ENCODE peak calls at places on chromosomes 16 and 17, in six cellular contexts. One of them, this sample, is unnamed.

GRCh38 chr17:15303851-15304250 is 37.5 kb downstream of the TEKT3 start:
- DNase-seq in GM12878: no peak
- DNase-seq in K562: no peak
- DNase-seq in A549: no peak
- DNase-seq in HepG2: no peak
- DNase-seq in endothelial cell of umbilical vein: no peak
- DNase-seq in this sample: peak

GRCh38 chr17:57986841-57987581 is 1.0 kb downstream of the VEZF1 start:
- DNase-seq in K562: peak
- DNase-seq in A549: peak
- DNase-seq in HepG2: peak
- DNase-seq in GM12878: no peak
- DNase-seq in endothelial cell of umbilical vein: peak
- DNase-seq in this sample: peak

GRCh38 chr17:70029019-70029767 is 45.8 kb upstream of the KCNJ16 start:
- DNase-seq in K562: no peak
- DNase-seq in GM12878: no peak
- DNase-seq in HepG2: no peak
- DNase-seq in A549: no peak
- DNase-seq in endothelial cell of umbilical vein: no peak
- DNase-seq in this sample: no peak

GRCh38 chr16:11168386-11169065 is 87.5 kb downstream of the SOCS1 start:
- DNase-seq in K562: no peak
- DNase-seq in GM12878: no peak
- DNase-seq in A549: no peak
- DNase-seq in HepG2: no peak
- DNase-seq in endothelial cell of umbilical vein: no peak
- DNase-seq in this sample: no peak

GRCh38 chr17:8556074-8556473 is 74.5 kb downstream of the MYH10 start:
- DNase-seq in HepG2: no peak
- DNase-seq in GM12878: no peak
- DNase-seq in endothelial cell of umbilical vein: no peak
- DNase-seq in K562: no peak
- DNase-seq in A549: peak
- DNase-seq in this sample: no peak

GRCh38 chr17:82931696-82932060 is 91.9 kb upstream of the ZNF750 start:
- DNase-seq in GM12878: no peak
- DNase-seq in HepG2: no peak
- DNase-seq in A549: no peak
- DNase-seq in endothelial cell of umbilical vein: no peak
- DNase-seq in K562: no peak
- DNase-seq in this sample: no peak

GRCh38 chr17:78237403-78238012 is 6.1 kb downstream of the TMEM235 start:
- DNase-seq in A549: no peak
- DNase-seq in HepG2: no peak
- DNase-seq in GM12878: no peak
- DNase-seq in K562: no peak
- DNase-seq in endothelial cell of umbilical vein: no peak
- DNase-seq in this sample: no peak

GRCh38 chr17:75783069-75783783 is 1.4 kb upstream of the UNK start:
- DNase-seq in endothelial cell of umbilical vein: peak
- DNase-seq in HepG2: peak
- DNase-seq in A549: peak
- DNase-seq in K562: peak
- DNase-seq in GM12878: peak
- DNase-seq in this sample: peak

GRCh38 chr16:50244504-50245416 is 21.6 kb upstream of the ADCY7 start:
- DNase-seq in A549: no peak
- DNase-seq in GM12878: no peak
- DNase-seq in K562: no peak
- DNase-seq in HepG2: no peak
- DNase-seq in endothelial cell of umbilical vein: no peak
- DNase-seq in this sample: no peak

GRCh38 chr16:15803608-15804007 is 53.2 kb downstream of the MYH11 start:
- DNase-seq in K562: no peak
- DNase-seq in HepG2: no peak
- DNase-seq in endothelial cell of umbilical vein: no peak
- DNase-seq in A549: no peak
- DNase-seq in GM12878: no peak
- DNase-seq in this sample: no peak

GRCh38 chr17:78559749-78560368 is 17.3 kb downstream of the DNAH17 start:
- DNase-seq in K562: peak
- DNase-seq in A549: no peak
- DNase-seq in endothelial cell of umbilical vein: no peak
- DNase-seq in GM12878: no peak
- DNase-seq in HepG2: no peak
- DNase-seq in this sample: no peak

GRCh38 chr17:39622380-39623006 is 4.3 kb upstream of the PPP1R1B start:
- DNase-seq in HepG2: no peak
- DNase-seq in A549: peak
- DNase-seq in K562: no peak
- DNase-seq in endothelial cell of umbilical vein: no peak
- DNase-seq in GM12878: no peak
- DNase-seq in this sample: no peak

GRCh38 chr16:67779256-67780014 is 26.9 kb downstream of the RANBP10 start:
- DNase-seq in A549: no peak
- DNase-seq in K562: no peak
- DNase-seq in HepG2: no peak
- DNase-seq in endothelial cell of umbilical vein: no peak
- DNase-seq in GM12878: no peak
- DNase-seq in this sample: no peak

GRCh38 chr17:17147821-17148220 is 58.3 kb downstream of the PLD6 start:
- DNase-seq in GM12878: no peak
- DNase-seq in A549: no peak
- DNase-seq in K562: no peak
- DNase-seq in HepG2: no peak
- DNase-seq in endothelial cell of umbilical vein: no peak
- DNase-seq in this sample: no peak

GRCh38 chr17:44522883-44523671 is 19.9 kb upstream of the GPATCH8 start:
- DNase-seq in endothelial cell of umbilical vein: peak
- DNase-seq in K562: peak
- DNase-seq in HepG2: peak
- DNase-seq in A549: peak
- DNase-seq in GM12878: peak
- DNase-seq in this sample: peak

GRCh38 chr17:45363498-45363897 is 46.7 kb upstream of the MAP3K14 start:
- DNase-seq in HepG2: no peak
- DNase-seq in GM12878: no peak
- DNase-seq in endothelial cell of umbilical vein: no peak
- DNase-seq in A549: no peak
- DNase-seq in K562: no peak
- DNase-seq in this sample: no peak

GRCh38 chr17:28661635-28662526 is at the start of the genes SDF2 and SUPT6H:
- DNase-seq in GM12878: peak
- DNase-seq in A549: peak
- DNase-seq in K562: peak
- DNase-seq in endothelial cell of umbilical vein: peak
- DNase-seq in HepG2: peak
- DNase-seq in this sample: peak

GRCh38 chr17:9225305-9226101 is 204.2 kb downstream of the NTN1 start:
- DNase-seq in K562: no peak
- DNase-seq in GM12878: no peak
- DNase-seq in endothelial cell of umbilical vein: no peak
- DNase-seq in HepG2: no peak
- DNase-seq in A549: no peak
- DNase-seq in this sample: no peak

GRCh38 chr17:42676424-42677011 is at the start of gene PLEKHH3:
- DNase-seq in endothelial cell of umbilical vein: no peak
- DNase-seq in K562: no peak
- DNase-seq in A549: no peak
- DNase-seq in GM12878: no peak
- DNase-seq in HepG2: no peak
- DNase-seq in this sample: peak

GRCh38 chr16:50878966-50879615 is 137.2 kb downstream of the CYLD start:
- DNase-seq in GM12878: no peak
- DNase-seq in endothelial cell of umbilical vein: no peak
- DNase-seq in A549: no peak
- DNase-seq in K562: no peak
- DNase-seq in HepG2: no peak
- DNase-seq in this sample: no peak

GRCh38 chr17:29643817-29644160 is 21.1 kb upstream of the CORO6 start:
- DNase-seq in HepG2: no peak
- DNase-seq in K562: no peak
- DNase-seq in GM12878: no peak
- DNase-seq in A549: no peak
- DNase-seq in endothelial cell of umbilical vein: no peak
- DNase-seq in this sample: no peak

GRCh38 chr16:71927383-71927782 is 32.1 kb downstream of the IST1 start:
- DNase-seq in K562: peak
- DNase-seq in HepG2: no peak
- DNase-seq in A549: peak
- DNase-seq in endothelial cell of umbilical vein: peak
- DNase-seq in GM12878: no peak
- DNase-seq in this sample: no peak

GRCh38 chr17:79851461-79851817 is 12.2 kb upstream of the CBX4 start:
- DNase-seq in A549: peak
- DNase-seq in HepG2: no peak
- DNase-seq in K562: no peak
- DNase-seq in GM12878: no peak
- DNase-seq in endothelial cell of umbilical vein: no peak
- DNase-seq in this sample: no peak

GRCh38 chr17:74873874-74874614 is 1.2 kb upstream of the FDXR start:
- DNase-seq in GM12878: no peak
- DNase-seq in A549: peak
- DNase-seq in HepG2: peak
- DNase-seq in K562: peak
- DNase-seq in endothelial cell of umbilical vein: peak
- DNase-seq in this sample: peak

GRCh38 chr17:8965394-8966168 is at the start of gene PIK3R5:
- DNase-seq in K562: peak
- DNase-seq in HepG2: no peak
- DNase-seq in endothelial cell of umbilical vein: no peak
- DNase-seq in A549: no peak
- DNase-seq in GM12878: no peak
- DNase-seq in this sample: peak

GRCh38 chr16:5905935-5906334 is 808.3 kb upstream of the EEF2KMT start:
- DNase-seq in K562: no peak
- DNase-seq in endothelial cell of umbilical vein: no peak
- DNase-seq in GM12878: no peak
- DNase-seq in HepG2: no peak
- DNase-seq in A549: no peak
- DNase-seq in this sample: peak

GRCh38 chr16:5903153-5903552 is 805.6 kb upstream of the EEF2KMT start:
- DNase-seq in K562: no peak
- DNase-seq in HepG2: no peak
- DNase-seq in A549: no peak
- DNase-seq in GM12878: no peak
- DNase-seq in endothelial cell of umbilical vein: no peak
- DNase-seq in this sample: no peak

GRCh38 chr16:5907544-5907943 is 809.9 kb upstream of the EEF2KMT start:
- DNase-seq in endothelial cell of umbilical vein: no peak
- DNase-seq in A549: no peak
- DNase-seq in GM12878: no peak
- DNase-seq in HepG2: no peak
- DNase-seq in K562: no peak
- DNase-seq in this sample: no peak

GRCh38 chr16:5906351-5906750 is 808.8 kb upstream of the EEF2KMT start:
- DNase-seq in GM12878: no peak
- DNase-seq in endothelial cell of umbilical vein: no peak
- DNase-seq in K562: no peak
- DNase-seq in HepG2: no peak
- DNase-seq in A549: no peak
- DNase-seq in this sample: no peak

DNA sequence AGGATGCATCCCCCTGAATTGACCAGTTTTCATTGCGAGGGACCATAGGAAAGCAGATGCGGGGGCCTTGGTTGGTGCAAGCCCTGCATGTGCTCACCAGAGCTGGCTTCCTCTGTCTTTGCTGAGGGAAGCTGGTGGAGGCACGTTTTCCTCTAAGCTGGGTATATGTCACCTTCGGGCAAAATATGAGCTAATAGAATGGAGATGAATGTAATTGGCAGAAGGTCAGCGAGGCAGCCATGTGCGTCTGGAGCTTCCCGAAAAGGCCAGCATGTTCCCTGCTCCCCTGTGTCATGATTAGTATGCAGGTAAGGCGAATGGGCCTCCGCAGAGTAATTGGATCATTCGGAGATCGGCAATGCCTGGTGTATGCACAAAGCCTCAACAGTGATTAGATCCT is 806.2 kb upstream of the EEF2KMT start:
- DNase-seq in HepG2: no peak
- DNase-seq in K562: no peak
- DNase-seq in GM12878: no peak
- DNase-seq in A549: no peak
- DNase-seq in endothelial cell of umbilical vein: no peak
- DNase-seq in this sample: no peak
- TF ChIP-seq MYC in HepG2: no peak
- TF ChIP-seq MYC in K562: no peak
- TF ChIP-seq MYC in GM12878: no peak
- TF ChIP-seq MYC in A549: no peak
- TF ChIP-seq MYC in endothelial cell of umbilical vein: no peak
- TF ChIP-seq MYC in this sample: no peak

GRCh38 chr16:82605863-82606620 is 20.7 kb upstream of the CDH13 start:
- DNase-seq in endothelial cell of umbilical vein: no peak
- DNase-seq in HepG2: no peak
- DNase-seq in K562: no peak
- DNase-seq in GM12878: no peak
- DNase-seq in A549: no peak
- DNase-seq in this sample: no peak
- TF ChIP-seq CTCF in endothelial cell of umbilical vein: no peak
- TF ChIP-seq CTCF in HepG2: no peak
- TF ChIP-seq CTCF in K562: no peak
- TF ChIP-seq CTCF in GM12878: no peak
- TF ChIP-seq CTCF in A549: no peak
- TF ChIP-seq CTCF in this sample: no peak

DNA sequence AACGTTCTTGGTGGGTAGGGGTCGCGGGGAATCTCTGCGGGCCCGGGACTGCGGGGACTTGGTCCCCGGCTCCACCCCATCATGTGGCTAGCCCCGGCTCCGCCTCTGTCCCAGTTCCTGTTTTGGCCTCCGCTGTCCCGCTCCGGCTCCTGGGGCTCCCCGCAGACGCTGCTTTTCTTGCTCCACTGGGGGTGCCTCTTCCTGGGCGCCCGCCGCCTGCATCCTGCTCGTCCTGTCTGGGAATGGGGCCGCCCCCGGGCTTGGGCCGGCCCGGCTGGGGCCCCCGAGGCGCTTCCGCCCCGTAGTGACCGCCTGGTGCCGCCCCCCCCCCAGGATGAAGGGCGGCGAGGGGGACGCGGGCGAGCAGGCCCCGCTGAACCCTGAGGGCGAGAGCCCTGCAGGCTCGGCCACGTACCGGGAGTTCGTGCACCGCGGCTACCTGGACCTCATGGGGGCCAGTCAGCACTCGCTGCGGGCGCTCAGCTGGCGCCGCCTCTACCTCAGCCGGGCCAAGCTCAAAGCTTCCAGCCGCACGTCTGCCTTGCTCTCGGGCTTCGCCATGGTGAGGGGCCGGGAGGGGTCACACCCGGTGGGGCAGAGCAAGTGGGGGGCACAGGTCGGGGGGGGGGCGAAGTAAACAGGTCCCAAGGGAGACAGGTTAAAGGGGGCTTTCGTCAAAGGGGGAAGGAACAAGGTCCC is at the start of gene ORAI3:
- DNase-seq in endothelial cell of umbilical vein: peak
- DNase-seq in HepG2: no peak
- DNase-seq in K562: peak
- DNase-seq in GM12878: no peak
- DNase-seq in A549: peak
- DNase-seq in this sample: peak
- TF ChIP-seq POLR2A in endothelial cell of umbilical vein: peak
- TF ChIP-seq POLR2A in HepG2: no peak
- TF ChIP-seq POLR2A in K562: peak
- TF ChIP-seq POLR2A in GM12878: peak
- TF ChIP-seq POLR2A in A549: peak
- TF ChIP-seq POLR2A in this sample: peak

GRCh38 chr16:88815901-88816589 is 4.3 kb upstream of the APRT start:
- DNase-seq in endothelial cell of umbilical vein: peak
- DNase-seq in A549: peak
- DNase-seq in K562: no peak
- DNase-seq in HepG2: peak
- DNase-seq in GM12878: no peak
- DNase-seq in this sample: peak
- TF ChIP-seq MYC in endothelial cell of umbilical vein: no peak
- TF ChIP-seq MYC in A549: no peak
- TF ChIP-seq MYC in K562: no peak
- TF ChIP-seq MYC in HepG2: peak
- TF ChIP-seq MYC in GM12878: no peak
- TF ChIP-seq MYC in this sample: no peak

This sample was measured in NB4.